ENCODE peak calls at places on chromosomes 13 and 19, in six cellular contexts. T is NCI-H460, R is neural progenitor cell, P is pulmonary artery endothelial cell, O is HEK293T, K is fibroblast of mammary gland. B is an unnamed sample.
A peak's percentile ranks its signal among the peaks of the same experiment; 100 is the strongest.

GRCh38 chr19:3712663-3713531 is 4.7 kb downstream of the TJP3 start:
- DNase-seq in T (no peak), R (no peak), P (no peak), O (no peak), K (no peak), B (no peak)

GRCh38 chr19:5687360-5688198 is 2.5 kb upstream of the RPL36 start:
- DNase-seq in T (no peak), R (no peak), P (no peak), O (no peak), K (no peak), B (no peak)

GRCh38 chr13:44629465-44630183 is 53.5 kb upstream of the TSC22D1 start:
- DNase-seq in T (no peak), R (no peak), P (no peak), O (no peak), K (peak; percentile 38), B (no peak)

GRCh38 chr13:84528408-84529055 is 646.3 kb upstream of the SLITRK1 start:
- DNase-seq in T (no peak), R (no peak), P (no peak), O (no peak), K (no peak), B (no peak)

GRCh38 chr19:40240332-40240731 is 13.8 kb upstream of the CCNP start:
- DNase-seq in T (no peak), R (no peak), P (no peak), O (no peak), K (no peak), B (no peak)

GRCh38 chr13:50690020-50690419 is 153.5 kb downstream of the DLEU7 start:
- DNase-seq in T (no peak), R (peak; percentile 11), P (no peak), O (no peak), K (no peak), B (no peak)

GRCh38 chr13:110300090-110300815 is 6.7 kb downstream of the COL4A1 start:
- DNase-seq in T (no peak), R (no peak), P (no peak), O (no peak), K (peak; percentile 55), B (no peak)

GRCh38 chr19:47228168-47228936 is 2.6 kb downstream of the BBC3 start:
- DNase-seq in T (no peak), R (peak; percentile 64), P (no peak), O (no peak), K (no peak), B (no peak)

GRCh38 chr13:74825949-74826246 is 656.1 kb downstream of the TBC1D4 start:
- DNase-seq in T (no peak), R (no peak), P (no peak), O (no peak), K (no peak), B (no peak)

GRCh38 chr13:32881792-32882175 is 134.4 kb upstream of the KL start:
- DNase-seq in T (no peak), R (no peak), P (no peak), O (no peak), K (no peak), B (no peak)

GRCh38 chr19:42023121-42023942 is 29.3 kb upstream of the ATP1A3 start:
- DNase-seq in T (peak; percentile 16), R (peak; percentile 55), P (no peak), O (peak; percentile 69), K (peak; percentile 11), B (no peak)

GRCh38 chr19:44748426-44749254 is at the start of gene BCL3:
- DNase-seq in T (no peak), R (peak; percentile 53), P (no peak), O (peak; percentile 46), K (peak; percentile 64), B (no peak)

GRCh38 chr13:94233401-94233800 is 246.1 kb downstream of the DCT start:
- DNase-seq in T (peak; percentile 66), R (no peak), P (peak; percentile 44), O (no peak), K (peak; percentile 98), B (peak; percentile 65)

GRCh38 chr19:54364775-54365257 is at the start of gene LAIR1:
- DNase-seq in T (no peak), R (no peak), P (no peak), O (no peak), K (no peak), B (no peak)

GRCh38 chr19:49775742-49776370 is 9.1 kb downstream of the AP2A1 start:
- DNase-seq in T (no peak), R (no peak), P (no peak), O (no peak), K (no peak), B (no peak)

GRCh38 chr19:48870048-48870447 is 1.6 kb upstream of the PLEKHA4 start:
- DNase-seq in T (no peak), R (no peak), P (no peak), O (no peak), K (no peak), B (no peak)

GRCh38 chr13:33069365-33069764 is 53.1 kb downstream of the KL start:
- DNase-seq in T (no peak), R (no peak), P (no peak), O (no peak), K (peak; percentile 42), B (no peak)

GRCh38 chr13:99992912-99993311 is 11.3 kb downstream of the ZIC2 start:
- DNase-seq in T (no peak), R (no peak), P (no peak), O (no peak), K (no peak), B (no peak)

GRCh38 chr19:45442408-45442926 is 18.8 kb upstream of the ERCC1 start:
- DNase-seq in T (no peak), R (no peak), P (no peak), O (no peak), K (no peak), B (no peak)

GRCh38 chr13:93259527-93260080 is 33.0 kb downstream of the GPC6 start:
- DNase-seq in T (no peak), R (no peak), P (no peak), O (no peak), K (peak; percentile 58), B (no peak)

GRCh38 chr19:35120898-35121297 is 5.3 kb downstream of the FXYD3 start:
- DNase-seq in T (no peak), R (no peak), P (no peak), O (no peak), K (peak; percentile 83), B (no peak)

GRCh38 chr19:45424191-45425058 is 708 bp upstream of the ERCC1 start:
- DNase-seq in T (peak; percentile 94), R (peak; percentile 51), P (peak; percentile 93), O (peak; percentile 28), K (peak; percentile 97), B (peak; percentile 80)

B was measured in glomerular endothelial cell.